ENCODE peak calls at places on chromosome 20, in five cellular contexts. Z, O, Y, H and D are unnamed samples.

GRCh38 chr20:2794202-2794748 is 6.2 kb downstream of the CPXM1 start:
- DNase-seq in Y (no peak), Z (no peak), H (no peak), O (no peak), D (peak; percentile 36)

GRCh38 chr20:48295445-48295903 is 510.2 kb upstream of the SULF2 start:
- DNase-seq in Z (peak; percentile 99), O (peak; percentile 39), Y (no peak), H (no peak), D (peak; percentile 68)

GRCh38 chr20:37095609-37096414 is at the start of gene RBL1:
- DNase-seq in H (peak; percentile 89), Z (peak; percentile 96), Y (peak; percentile 83), O (peak; percentile 93), D (peak; percentile 99)

GRCh38 chr20:7976015-7976414 is 35.8 kb upstream of the HAO1 start:
- DNase-seq in H (no peak), Z (no peak), Y (no peak), O (no peak), D (no peak)

GRCh38 chr20:24773751-24774201 is 175.3 kb upstream of the CST7 start:
- DNase-seq in O (no peak), Z (peak; percentile 64), H (peak; percentile 12), Y (peak; percentile 53), D (no peak)

GRCh38 chr20:48668451-48668946 is 159.3 kb downstream of the PREX1 start:
- DNase-seq in Z (no peak), Y (no peak), H (no peak), O (no peak), D (peak; percentile 32)

GRCh38 chr20:24955045-24955444 is 6.0 kb downstream of the CST7 start:
- DNase-seq in Y (peak; percentile 66), Z (no peak), H (no peak), O (no peak), D (no peak)

GRCh38 chr20:56187791-56188190 is 60.7 kb upstream of the MC3R start:
- DNase-seq in Y (no peak), Z (no peak), O (peak; percentile 40), H (no peak), D (peak; percentile 64)

GRCh38 chr20:35845561-35845960 is 73.7 kb downstream of the PHF20 start:
- DNase-seq in Y (no peak), H (no peak), Z (peak; percentile 23), O (no peak), D (no peak)

GRCh38 chr20:5652626-5653573 is 97.3 kb upstream of the SHLD1 start:
- DNase-seq in H (no peak), Y (peak; percentile 72), Z (no peak), O (no peak), D (no peak)

GRCh38 chr20:46122071-46122470 is 4.0 kb downstream of the CD40 start:
- DNase-seq in O (no peak), Z (no peak), H (no peak), Y (no peak), D (no peak)

GRCh38 chr20:63740070-63740500 is 509 bp downstream of the SLC2A4RG start:
- DNase-seq in Y (peak; percentile 31), H (peak; percentile 44), Z (no peak), O (peak; percentile 76), D (no peak)

GRCh38 chr20:52332649-52333048 is 141.1 kb upstream of the ZFP64 start:
- DNase-seq in Z (no peak), Y (no peak), H (no peak), O (no peak), D (no peak)

GRCh38 chr20:50170549-50171220 is 17.2 kb upstream of the PEDS1 start:
- DNase-seq in O (no peak), Y (no peak), H (no peak), Z (no peak), D (no peak)

GRCh38 chr20:59102722-59103415 is 60.3 kb upstream of the PRELID3B start:
- DNase-seq in O (no peak), H (no peak), Y (peak; percentile 81), Z (no peak), D (no peak)

GRCh38 chr20:36162272-36162966 is 7.9 kb downstream of the EPB41L1 start:
- DNase-seq in Z (no peak), H (no peak), Y (no peak), O (no peak), D (no peak)

GRCh38 chr20:57947421-57948176 is 237.8 kb upstream of the PMEPA1 start:
- DNase-seq in H (no peak), Y (no peak), O (no peak), Z (peak; percentile 12), D (no peak)

GRCh38 chr20:63183422-63184146 is 32.3 kb downstream of the YTHDF1 start:
- DNase-seq in O (peak; percentile 84), Y (no peak), Z (peak; percentile 50), H (peak; percentile 66), D (peak; percentile 65)

GRCh38 chr20:35005463-35005961 is 49.8 kb downstream of the MYH7B start:
- DNase-seq in H (no peak), O (peak; percentile 9), Y (no peak), Z (no peak), D (no peak)

GRCh38 chr20:48139262-48140041 is 354.2 kb upstream of the SULF2 start:
- DNase-seq in Y (peak; percentile 60), O (no peak), H (no peak), Z (no peak), D (no peak)

GRCh38 chr20:53282217-53282955 is 310.2 kb downstream of the TSHZ2 start:
- DNase-seq in Z (no peak), Y (no peak), H (no peak), O (peak; percentile 41), D (no peak)

GRCh38 chr20:24027229-24027628 is 38.6 kb upstream of the GGTLC1 start:
- DNase-seq in H (peak; percentile 66), Y (peak; percentile 67), O (no peak), Z (no peak), D (no peak)